ENCODE peak calls at places on chromosomes 4 and X, in nine cellular contexts. D is psoas muscle, R is right lobe of liver, K is hepatocyte, J is MM.1S, W is heart left ventricle, U is fibroblast of mammary gland, T is astrocyte of the spinal cord, V is HL-60. Z is an unnamed sample.

GRCh38 chr4:56705870-56706400 is 24.8 kb upstream of the HOPX start:
- DNase-seq in D (no peak), R (no peak), K (no peak), J (no peak), W (no peak), U (no peak), T (no peak), V (no peak), Z (peak)

GRCh38 chr4:99458911-99459447 is 23.8 kb upstream of the ADH7 start:
- DNase-seq in D (no peak), R (no peak), K (no peak), J (no peak), W (no peak), U (no peak), T (no peak), V (no peak), Z (peak)

GRCh38 chr4:151417164-151417571 is 8.2 kb downstream of the FHIP1A start:
- DNase-seq in D (no peak), R (no peak), K (no peak), J (peak), W (no peak), U (peak), T (peak), V (no peak), Z (no peak)

GRCh38 chr4:181661090-181661489 is 582.1 kb upstream of the TENM3 start:
- DNase-seq in D (no peak), R (no peak), K (no peak), J (no peak), W (no peak), U (peak), T (peak), V (no peak), Z (no peak)

GRCh38 chrX:21725498-21725897 is 32.4 kb downstream of the SMPX start:
- DNase-seq in D (no peak), R (no peak), K (peak), J (peak), W (no peak), U (peak), T (peak), V (no peak), Z (peak)

GRCh38 chr4:176883681-176884418 is 91.1 kb upstream of the VEGFC start:
- DNase-seq in D (no peak), R (no peak), K (no peak), J (no peak), W (no peak), U (peak), T (peak), V (no peak), Z (peak)

GRCh38 chr4:83556836-83557235 is 20.9 kb downstream of the GPAT3 start:
- DNase-seq in D (no peak), R (no peak), K (no peak), J (no peak), W (no peak), U (peak), T (no peak), V (no peak), Z (no peak)

GRCh38 chr4:5218376-5219069 is 167.2 kb downstream of the STK32B start:
- DNase-seq in D (no peak), R (no peak), K (no peak), J (no peak), W (no peak), U (no peak), T (no peak), V (no peak), Z (no peak)

GRCh38 chrX:137431693-137432488 is 134.0 kb upstream of the ZIC3 start:
- DNase-seq in D (no peak), R (no peak), K (no peak), J (no peak), W (no peak), U (no peak), T (no peak), V (no peak), Z (peak)

GRCh38 chrX:41351923-41352322 is 18.0 kb downstream of the DDX3X start:
- DNase-seq in D (no peak), R (no peak), K (no peak), J (no peak), W (no peak), U (no peak), T (no peak), V (no peak), Z (no peak)

GRCh38 chr4:149980941-149981340 is 97.3 kb upstream of the DCLK2 start:
- DNase-seq in D (peak), R (no peak), K (peak), J (peak), W (peak), U (peak), T (peak), V (peak), Z (peak)

GRCh38 chrX:129823523-129823922 is 20.2 kb downstream of the ZDHHC9 start:
- DNase-seq in D (no peak), R (no peak), K (no peak), J (peak), W (no peak), U (no peak), T (no peak), V (peak), Z (no peak)

GRCh38 chrX:72100824-72101351 is 30.8 kb downstream of the RTL5 start:
- DNase-seq in D (no peak), R (no peak), K (no peak), J (peak), W (no peak), U (no peak), T (no peak), V (peak), Z (no peak)

GRCh38 chr4:5387457-5387856 is 320.9 kb downstream of the EVC2 start:
- DNase-seq in D (no peak), R (no peak), K (no peak), J (no peak), W (no peak), U (no peak), T (no peak), V (no peak), Z (no peak)

GRCh38 chr4:166064706-166065105 is 191.7 kb downstream of the TLL1 start:
- DNase-seq in D (no peak), R (no peak), K (no peak), J (no peak), W (no peak), U (no peak), T (no peak), V (no peak), Z (no peak)

GRCh38 chr4:140305053-140305452 is 68.4 kb upstream of the SCOC start:
- DNase-seq in D (no peak), R (no peak), K (peak), J (no peak), W (no peak), U (no peak), T (no peak), V (no peak), Z (no peak)

GRCh38 chr4:46270986-46271596 is 118.8 kb downstream of the GABRA2 start:
- DNase-seq in D (no peak), R (no peak), K (peak), J (peak), W (no peak), U (peak), T (peak), V (peak), Z (peak)

GRCh38 chr4:663438-664428 is 10.3 kb downstream of the ATP5ME start:
- DNase-seq in D (peak), R (peak), K (peak), J (no peak), W (no peak), U (no peak), T (no peak), V (no peak), Z (peak)

GRCh38 chrX:72100051-72100755 is 31.5 kb downstream of the RTL5 start:
- DNase-seq in D (no peak), R (no peak), K (no peak), J (no peak), W (no peak), U (no peak), T (no peak), V (no peak), Z (no peak)

GRCh38 chrX:20007962-20008633 is 17.2 kb upstream of the BCLAF3 start:
- DNase-seq in D (no peak), R (no peak), K (no peak), J (peak), W (no peak), U (no peak), T (no peak), V (no peak), Z (no peak)

GRCh38 chr4:41405464-41405863 is 132.5 kb upstream of the LIMCH1 start:
- DNase-seq in D (no peak), R (no peak), K (no peak), J (no peak), W (no peak), U (no peak), T (no peak), V (no peak), Z (no peak)

GRCh38 chrX:53992589-53992988 is 51.7 kb downstream of the PHF8 start:
- DNase-seq in D (no peak), R (no peak), K (no peak), J (no peak), W (no peak), U (no peak), T (no peak), V (no peak), Z (no peak)

GRCh38 chrX:39613508-39613921 is 484.2 kb downstream of the BCOR start:
- DNase-seq in D (peak), R (no peak), K (peak), J (no peak), W (peak), U (no peak), T (peak), V (no peak), Z (peak)

GRCh38 chr4:99998062-99998880 is 48.2 kb upstream of the H2AZ1 start:
- DNase-seq in D (no peak), R (no peak), K (peak), J (peak), W (no peak), U (peak), T (peak), V (peak), Z (peak)

GRCh38 chrX:26783512-26784225 is 567.7 kb downstream of the MAGEB5 start:
- DNase-seq in D (no peak), R (no peak), K (peak), J (peak), W (no peak), U (peak), T (peak), V (peak), Z (peak)

GRCh38 chr4:53705151-53705764 is 114.0 kb upstream of the LNX1 start:
- DNase-seq in D (no peak), R (no peak), K (no peak), J (peak), W (no peak), U (no peak), T (no peak), V (no peak), Z (no peak)

GRCh38 chrX:120419465-120419864 is 49.6 kb downstream of the LAMP2 start:
- DNase-seq in D (no peak), R (no peak), K (no peak), J (peak), W (no peak), U (no peak), T (no peak), V (no peak), Z (no peak)

GRCh38 chr4:3343358-3343757 is 50.5 kb downstream of the RGS12 start:
- DNase-seq in D (no peak), R (no peak), K (no peak), J (no peak), W (no peak), U (no peak), T (no peak), V (no peak), Z (no peak)

GRCh38 chr4:3342182-3342854 is 49.5 kb downstream of the RGS12 start:
- DNase-seq in D (no peak), R (no peak), K (peak), J (no peak), W (no peak), U (peak), T (peak), V (no peak), Z (no peak)

GRCh38 chr4:3340703-3341088 is 47.9 kb downstream of the RGS12 start:
- DNase-seq in D (peak), R (peak), K (no peak), J (no peak), W (no peak), U (no peak), T (no peak), V (no peak), Z (no peak)

GRCh38 chr4:3340038-3340702 is 47.3 kb downstream of the RGS12 start:
- DNase-seq in D (no peak), R (no peak), K (no peak), J (no peak), W (no peak), U (no peak), T (no peak), V (no peak), Z (no peak)

DNA sequence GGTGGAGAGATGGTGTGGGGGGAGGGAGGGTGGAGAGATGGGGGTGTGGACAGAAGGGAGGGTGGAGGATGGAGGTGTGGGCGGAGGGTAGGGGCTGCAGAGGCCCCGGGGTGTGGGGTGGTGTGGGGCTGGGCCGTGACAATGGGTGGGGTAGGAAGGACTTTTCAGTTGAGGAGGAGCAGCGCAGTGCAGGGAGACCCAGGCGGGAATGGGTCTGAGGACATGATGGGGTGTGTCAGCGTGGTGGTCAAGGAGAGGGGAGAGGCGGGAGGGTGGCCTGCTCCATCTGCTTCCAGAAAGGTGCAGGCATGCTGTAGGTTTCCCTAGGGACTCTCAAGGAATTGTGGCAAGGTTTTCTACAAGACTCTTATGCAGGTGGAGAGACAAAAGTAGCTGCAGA is 48.9 kb downstream of the RGS12 start:
- DNase-seq in D (no peak), R (no peak), K (no peak), J (no peak), W (no peak), U (no peak), T (no peak), V (no peak), Z (no peak)
- H3K4me3 ChIP-seq in D (no peak), R (no peak), K (no peak), J (no peak), W (no peak), U (no peak), T (no peak), V (no peak), Z (no peak)

GRCh38 chr4:102533348-102533747 is 32.2 kb downstream of the NFKB1 start:
- DNase-seq in D (no peak), R (no peak), K (no peak), J (no peak), W (no peak), U (no peak), T (no peak), V (no peak), Z (no peak)
- H3K4me3 ChIP-seq in D (no peak), R (no peak), K (no peak), J (no peak), W (no peak), U (no peak), T (no peak), V (no peak), Z (no peak)

GRCh38 chrX:18994713-18995112 is 10.8 kb upstream of the PHKA2 start:
- DNase-seq in D (no peak), R (no peak), K (no peak), J (no peak), W (no peak), U (peak), T (peak), V (no peak), Z (no peak)
- H3K4me3 ChIP-seq in D (no peak), R (no peak), K (no peak), J (no peak), W (no peak), U (no peak), T (no peak), V (no peak), Z (no peak)

GRCh38 chr4:184421558-184422155 is 52.7 kb downstream of the IRF2 start:
- DNase-seq in D (no peak), R (no peak), K (no peak), J (peak), W (no peak), U (no peak), T (no peak), V (no peak), Z (no peak)
- H3K4me3 ChIP-seq in D (no peak), R (no peak), K (no peak), J (peak), W (no peak), U (no peak), T (no peak), V (no peak), Z (no peak)

DNA sequence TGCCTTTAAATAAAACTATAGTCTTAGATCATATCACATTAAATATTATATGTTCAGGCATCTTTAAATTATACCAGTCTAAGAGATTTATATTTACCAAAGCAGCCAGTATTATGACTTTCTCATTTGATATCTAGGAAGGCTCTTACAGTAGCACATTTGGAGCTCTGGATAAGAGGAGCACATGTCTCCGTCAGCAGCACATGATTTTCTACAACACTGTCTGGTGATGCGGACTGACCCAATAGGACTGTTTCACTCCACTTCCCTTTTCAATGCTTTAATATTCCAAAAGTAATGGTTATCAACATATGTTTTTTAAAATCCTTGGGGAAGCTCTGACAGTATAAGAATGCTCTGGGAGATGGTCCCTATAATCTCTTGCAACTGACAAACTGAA is 61.5 kb downstream of the HAUS3 start:
- DNase-seq in D (no peak), R (no peak), K (no peak), J (no peak), W (no peak), U (no peak), T (no peak), V (no peak), Z (no peak)
- H3K4me3 ChIP-seq in D (no peak), R (no peak), K (no peak), J (no peak), W (no peak), U (no peak), T (no peak), V (no peak), Z (no peak)

GRCh38 chr4:79964715-79965345 is 108.2 kb downstream of the ANTXR2 start:
- DNase-seq in D (no peak), R (no peak), K (peak), J (no peak), W (no peak), U (no peak), T (peak), V (no peak), Z (peak)
- H3K4me3 ChIP-seq in D (peak), R (no peak), K (no peak), J (no peak), W (no peak), U (no peak), T (peak), V (no peak), Z (no peak)

GRCh38 chr4:107616838-107617389 is 103.1 kb downstream of the PAPSS1 start:
- DNase-seq in D (no peak), R (no peak), K (peak), J (no peak), W (no peak), U (no peak), T (no peak), V (no peak), Z (no peak)
- H3K4me3 ChIP-seq in D (no peak), R (no peak), K (no peak), J (no peak), W (no peak), U (no peak), T (no peak), V (no peak), Z (no peak)

Z was measured in cardiac muscle cell.